ENCODE peak calls at places on chromosomes 5 and 9, in seven cellular contexts. R is Panc1, N is H1, X is spleen, P is cardiac muscle cell, V is right atrium auricular region, Y is esophagus squamous epithelium. A is an unnamed sample. For H3K36me3 and H3K4me1, the result is how much of the 10 kb centered on the place peaks cover.

GRCh38 chr9:135525241-135526088 is 4.2 kb downstream of the LCN1 start:
- DNase-seq in Y (no peak), R (no peak), N (peak), X (no peak), V (no peak), P (no peak), A (no peak)

GRCh38 chr5:126971455-126972019 is 58.8 kb downstream of the MARCHF3 start:
- DNase-seq in V (no peak), Y (no peak), R (no peak), P (no peak), X (no peak), N (no peak), A (no peak)

GRCh38 chr5:131217791-131218190 is 46.1 kb upstream of the CDC42SE2 start:
- DNase-seq in R (no peak), N (no peak), Y (no peak), V (no peak), P (no peak), X (no peak), A (no peak)

GRCh38 chr9:133261753-133262120 is 13.3 kb downstream of the ABO start:
- DNase-seq in Y (no peak), P (no peak), R (no peak), X (no peak), V (no peak), N (no peak), A (no peak)

GRCh38 chr9:136460772-136461325 is 21.2 kb upstream of the INPP5E start:
- DNase-seq in X (no peak), P (no peak), V (no peak), N (no peak), Y (no peak), R (no peak), A (no peak)

GRCh38 chr9:70566743-70567142 is 152.3 kb upstream of the KLF9 start:
- DNase-seq in N (no peak), P (peak), Y (no peak), R (no peak), X (no peak), V (no peak), A (no peak)

GRCh38 chr9:95316794-95317118 is 753 bp downstream of the FANCC start:
- DNase-seq in Y (no peak), R (no peak), X (peak), N (no peak), P (peak), V (no peak), A (peak)

GRCh38 chr5:10328323-10328722 is 20.6 kb upstream of the CMBL start:
- DNase-seq in Y (no peak), R (no peak), V (no peak), N (no peak), X (no peak), P (no peak), A (no peak)

GRCh38 chr5:121974261-121974660 is 12.5 kb downstream of the SRFBP1 start:
- DNase-seq in R (no peak), N (no peak), X (no peak), Y (no peak), V (no peak), P (no peak), A (no peak)

GRCh38 chr9:94490465-94490864 is 64.4 kb upstream of the PCAT7 start:
- DNase-seq in Y (no peak), P (peak), X (no peak), R (no peak), V (no peak), N (no peak), A (no peak)

GRCh38 chr5:145960848-145961600 is 24.6 kb downstream of the SH3RF2 start:
- DNase-seq in R (no peak), Y (no peak), N (no peak), V (no peak), X (no peak), P (no peak), A (no peak)

GRCh38 chr5:158364367-158364766 is 505.4 kb upstream of the CLINT1 start:
- DNase-seq in V (no peak), N (no peak), Y (no peak), X (no peak), P (no peak), R (no peak), A (no peak)

GRCh38 chr9:33374634-33375237 is 27.6 kb downstream of the AQP7 start:
- DNase-seq in R (peak), P (peak), V (peak), N (peak), Y (peak), X (peak), A (peak)

GRCh38 chr9:132798817-132799790 is 79.0 kb downstream of the AK8 start:
- DNase-seq in R (no peak), V (peak), P (peak), X (no peak), N (no peak), Y (no peak), A (peak)

GRCh38 chr5:61184708-61185107 is 22.4 kb upstream of the SMIM15 start:
- DNase-seq in R (no peak), Y (no peak), X (no peak), V (no peak), P (no peak), N (no peak), A (no peak)

GRCh38 chr5:138708761-138709160 is 44.5 kb upstream of the CTNNA1 start:
- DNase-seq in P (no peak), N (no peak), X (no peak), R (no peak), Y (no peak), V (no peak), A (no peak)

GRCh38 chr9:132200706-132201105 is 38.8 kb downstream of the NTNG2 start:
- DNase-seq in V (no peak), P (no peak), N (no peak), Y (no peak), R (no peak), X (no peak), A (no peak)

GRCh38 chr5:32098806-32099435 is 75.2 kb downstream of the GOLPH3 start:
- DNase-seq in P (no peak), V (no peak), Y (no peak), N (peak), R (no peak), X (no peak), A (no peak)

GRCh38 chr5:32102254-32102653 is 71.9 kb downstream of the GOLPH3 start:
- DNase-seq in Y (no peak), N (peak), P (no peak), V (no peak), R (no peak), X (no peak), A (no peak)

GRCh38 chr5:32099486-32100035 is 74.6 kb downstream of the GOLPH3 start:
- DNase-seq in V (no peak), R (no peak), P (no peak), Y (no peak), X (no peak), N (peak), A (no peak)

GRCh38 chr5:32100230-32100629 is 73.9 kb downstream of the GOLPH3 start:
- DNase-seq in N (peak), P (no peak), V (no peak), R (no peak), X (no peak), Y (no peak), A (no peak)

DNA sequence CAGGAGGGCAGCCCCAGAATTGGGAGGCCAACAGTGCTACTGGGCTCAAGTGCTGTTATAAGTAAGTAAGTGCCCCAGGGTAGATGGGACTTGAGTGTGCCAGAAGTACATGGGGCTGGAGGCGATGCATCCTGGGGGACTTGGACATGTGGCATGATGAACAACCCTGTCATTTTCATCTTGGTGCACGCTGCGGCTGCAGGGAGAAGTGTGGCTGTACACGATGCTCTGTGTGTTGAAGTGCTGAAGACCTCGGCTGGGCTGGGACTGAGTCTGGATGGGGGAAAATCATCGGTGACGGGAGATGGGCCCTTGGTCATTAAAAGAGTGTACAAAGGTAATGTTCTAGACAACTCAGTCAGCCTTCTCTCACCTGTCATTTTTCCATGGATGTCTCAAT is 73.2 kb downstream of the GOLPH3 start:
- DNase-seq in R (no peak), V (no peak), Y (no peak), X (no peak), P (no peak), N (no peak), A (no peak)
- TF ChIP-seq CTCF in R (no peak), V (no peak), Y (no peak), X (no peak), P (no peak), N (no peak), A (no peak)

GRCh38 chr5:172351240-172351778 is 67.7 kb upstream of the UBTD2 start:
- DNase-seq in V (no peak), N (no peak), X (no peak), P (no peak), Y (no peak), R (no peak), A (peak)

GRCh38 chr5:172345886-172346285 is 62.3 kb upstream of the UBTD2 start:
- DNase-seq in P (no peak), N (no peak), X (no peak), V (no peak), R (no peak), Y (no peak), A (no peak)

GRCh38 chr5:172350212-172351181 is 66.9 kb upstream of the UBTD2 start:
- DNase-seq in P (no peak), V (no peak), N (no peak), X (peak), Y (no peak), R (no peak), A (peak)

GRCh38 chr5:172347653-172348052 is 64.1 kb upstream of the UBTD2 start:
- DNase-seq in X (no peak), P (no peak), Y (no peak), V (no peak), N (no peak), R (no peak), A (no peak)

GRCh38 chr5:172348084-172348483 is 64.5 kb upstream of the UBTD2 start:
- DNase-seq in P (no peak), X (no peak), Y (no peak), V (no peak), N (no peak), R (no peak), A (no peak)
- H3K36me3 ChIP-seq in P (under half), X (under half), Y (under half), V (under half), N (under half), R (under half), A (half or more)

GRCh38 chr9:134416385-134417022 is 90.2 kb downstream of the RXRA start:
- DNase-seq in R (no peak), N (no peak), X (no peak), Y (no peak), V (no peak), P (no peak), A (no peak)
- H3K4me1 ChIP-seq in R (under half), N (under half), X (half or more), Y (half or more), V (half or more), P (under half), A (under half)

GRCh38 chr5:150024241-150024984 is 23.9 kb downstream of the HMGXB3 start:
- DNase-seq in V (no peak), R (no peak), X (no peak), Y (no peak), N (no peak), P (peak), A (no peak)
- TF ChIP-seq CTCF in V (no peak), R (no peak), X (no peak), Y (no peak), N (no peak), P (no peak), A (no peak)

DNA sequence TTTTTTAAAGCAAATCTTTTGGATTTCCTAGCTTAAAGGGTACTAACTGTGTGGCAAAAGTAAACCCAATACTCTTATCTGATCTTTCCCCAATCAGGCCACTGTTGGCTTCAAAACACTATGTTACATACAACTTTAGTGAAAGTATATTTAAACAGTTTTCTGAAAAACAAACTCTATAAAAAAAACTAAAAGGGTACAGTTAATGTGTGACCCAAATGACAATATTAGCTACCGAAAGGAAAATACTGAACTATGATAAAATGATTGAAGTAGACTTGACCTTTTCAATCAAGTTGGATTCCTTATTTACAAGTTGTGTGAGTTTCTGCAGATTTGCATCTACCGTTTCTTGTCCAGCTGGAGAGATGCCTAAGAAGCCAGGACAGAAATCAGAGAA is 5.8 kb downstream of the MTX3 start:
- DNase-seq in N (no peak), R (no peak), X (no peak), Y (no peak), V (no peak), P (no peak), A (no peak)
- H3K36me3 ChIP-seq in N (under half), R (under half), X (half or more), Y (under half), V (half or more), P (under half), A (half or more)

DNA sequence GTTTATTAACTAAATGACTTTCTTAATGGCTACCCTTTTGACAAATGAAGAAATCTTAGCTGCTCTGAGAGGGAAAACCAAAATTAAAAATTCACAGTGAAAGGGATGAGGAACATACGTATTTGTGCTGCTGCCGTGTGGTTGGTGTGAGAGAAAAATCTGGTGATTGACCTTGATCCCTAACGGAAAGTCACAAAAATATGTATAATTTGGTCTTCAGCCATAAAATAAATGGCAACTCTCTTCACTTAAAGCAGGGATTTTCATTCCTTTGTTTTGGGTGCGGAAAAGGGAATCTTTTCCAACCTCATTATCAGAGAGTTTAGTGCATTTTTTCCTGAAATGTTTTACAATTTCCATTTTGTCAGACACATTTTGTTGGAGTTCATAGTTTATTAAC is 40.4 kb downstream of the PAM start:
- DNase-seq in P (no peak), N (no peak), V (no peak), Y (no peak), R (no peak), X (no peak), A (no peak)
- H3K4me1 ChIP-seq in P (under half), N (under half), V (half or more), Y (under half), R (under half), X (under half), A (under half)

GRCh38 chr9:126777733-126778132 is 27.1 kb upstream of the ZBTB43 start:
- DNase-seq in Y (no peak), V (no peak), P (peak), N (peak), R (no peak), X (no peak), A (no peak)
- TF ChIP-seq CTCF in Y (peak), V (no peak), P (no peak), N (peak), R (peak), X (no peak), A (no peak)

GRCh38 chr9:114037961-114038723 is 40.0 kb downstream of the AMBP start:
- DNase-seq in N (peak), X (peak), P (no peak), Y (no peak), V (peak), R (no peak), A (no peak)
- H3K36me3 ChIP-seq in N (under half), X (half or more), P (under half), Y (under half), V (under half), R (under half), A (half or more)

DNA sequence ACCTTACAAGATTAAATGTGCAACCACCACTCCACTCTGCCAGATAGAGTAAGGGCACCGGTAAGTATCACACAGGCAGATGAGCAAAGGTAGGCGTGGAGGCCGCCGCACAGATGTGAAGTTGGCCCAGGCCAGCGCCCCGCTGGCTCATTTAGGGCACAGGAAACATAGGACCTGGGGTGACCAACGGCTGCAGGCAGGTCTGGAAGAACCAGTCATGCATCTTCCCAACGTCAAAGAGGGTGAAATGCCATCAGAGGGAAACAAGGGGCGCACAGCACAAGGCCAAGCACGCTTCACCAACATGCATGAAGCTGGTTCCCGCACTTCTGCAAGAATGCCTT is 31.7 kb upstream of the SLC6A3 start:
- DNase-seq in Y (no peak), N (no peak), P (no peak), X (peak), R (no peak), V (no peak), A (no peak)
- H3K4me1 ChIP-seq in Y (under half), N (under half), P (under half), X (half or more), R (under half), V (under half), A (under half)

GRCh38 chr9:78004478-78005229 is 27.0 kb downstream of the GNAQ start:
- DNase-seq in Y (no peak), P (no peak), R (no peak), N (no peak), X (peak), V (no peak), A (no peak)
- TF ChIP-seq CTCF in Y (peak), P (peak), R (peak), N (peak), X (no peak), V (no peak), A (peak)